ENCODE peak calls at places on chromosomes 2 and 18, in seven cellular contexts. R, X, J, N, B, Y and A are unnamed samples.

GRCh38 chr2:217919204-217919603 is 83.6 kb downstream of the TNS1 start:
- DNase-seq in R (no peak), X (no peak), J (no peak), N (no peak), B (no peak), Y (no peak), A (no peak)

GRCh38 chr18:30970201-30970816 is 72.2 kb downstream of the DSC3 start:
- DNase-seq in R (no peak), X (no peak), J (peak; percentile 75), N (peak; percentile 10), B (no peak), Y (no peak), A (no peak)

GRCh38 chr2:102844911-102845310 is 83.1 kb downstream of the TMEM182 start:
- DNase-seq in R (no peak), X (no peak), J (no peak), N (no peak), B (no peak), Y (no peak), A (no peak)

GRCh38 chr2:173414823-173415322 is 60.2 kb downstream of the CDCA7 start:
- DNase-seq in R (no peak), X (no peak), J (peak; percentile 82), N (no peak), B (no peak), Y (no peak), A (no peak)

GRCh38 chr2:127893033-127893432 is 7.3 kb upstream of the AMMECR1L start:
- DNase-seq in R (no peak), X (no peak), J (no peak), N (no peak), B (no peak), Y (no peak), A (no peak)

GRCh38 chr2:179050735-179051134 is 798 bp upstream of the CCDC141 start:
- DNase-seq in R (no peak), X (no peak), J (no peak), N (no peak), B (no peak), Y (no peak), A (no peak)

GRCh38 chr2:120499784-120500495 is 154.0 kb downstream of the INHBB start:
- DNase-seq in R (no peak), X (no peak), J (peak; percentile 37), N (no peak), B (no peak), Y (no peak), A (no peak)

GRCh38 chr2:105711394-105711793 is 33.3 kb upstream of the NCK2 start:
- DNase-seq in R (no peak), X (no peak), J (no peak), N (no peak), B (no peak), Y (no peak), A (no peak)

GRCh38 chr2:98530114-98530513 is 78.2 kb downstream of the COA5 start:
- DNase-seq in R (no peak), X (no peak), J (no peak), N (no peak), B (no peak), Y (no peak), A (no peak)

GRCh38 chr18:44896817-44897216 is 216.1 kb downstream of the SETBP1 start:
- DNase-seq in R (no peak), X (no peak), J (no peak), N (peak; percentile 87), B (no peak), Y (no peak), A (no peak)

GRCh38 chr2:44778671-44779476 is 162.6 kb upstream of the SIX3 start:
- DNase-seq in R (no peak), X (no peak), J (no peak), N (no peak), B (peak; percentile 86), Y (no peak), A (no peak)

GRCh38 chr18:80159713-80160636 is 50.9 kb downstream of the ADNP2 start:
- DNase-seq in R (no peak), X (no peak), J (no peak), N (peak; percentile 34), B (peak; percentile 72), Y (no peak), A (no peak)

GRCh38 chr2:85468704-85469349 is 50.3 kb downstream of the SH2D6 start:
- DNase-seq in R (no peak), X (no peak), J (peak; percentile 95), N (peak; percentile 83), B (peak; percentile 83), Y (no peak), A (no peak)

GRCh38 chr2:45951025-45951737 is 299.7 kb downstream of the PRKCE start:
- DNase-seq in R (no peak), X (no peak), J (no peak), N (no peak), B (no peak), Y (no peak), A (no peak)

GRCh38 chr2:222468338-222468737 is 44.0 kb downstream of the SGPP2 start:
- DNase-seq in R (no peak), X (no peak), J (no peak), N (no peak), B (no peak), Y (no peak), A (no peak)

GRCh38 chr2:22912398-22912797 is 472.6 kb upstream of the KLHL29 start:
- DNase-seq in R (no peak), X (no peak), J (no peak), N (no peak), B (no peak), Y (no peak), A (no peak)

GRCh38 chr2:42089340-42089925 is 41.6 kb downstream of the PKDCC start:
- DNase-seq in R (peak; percentile 42), X (no peak), J (peak; percentile 76), N (no peak), B (peak; percentile 94), Y (no peak), A (peak; percentile 76)

DNA sequence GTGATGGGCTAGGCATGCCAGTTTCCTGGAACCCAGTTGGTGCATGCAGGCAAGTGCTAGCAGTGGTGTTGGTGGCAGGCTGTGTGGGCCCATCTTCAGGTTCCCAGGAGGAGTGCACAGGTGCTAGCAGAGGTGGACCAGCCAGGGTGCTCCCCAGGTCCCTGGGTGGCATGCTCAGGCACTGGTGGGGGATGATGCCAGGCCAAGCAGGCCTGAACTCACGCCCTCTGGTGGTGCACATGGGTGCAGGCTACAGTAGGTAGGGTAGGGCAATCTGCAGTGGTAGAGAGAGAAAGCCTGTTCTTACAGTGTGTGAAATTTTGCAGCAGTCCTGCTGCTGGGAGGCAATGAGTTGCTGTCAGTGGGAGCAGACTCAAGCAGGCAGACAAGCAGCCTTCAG is 1651.8 kb downstream of the DPP10 start:
- DNase-seq in R (no peak), X (no peak), J (no peak), N (no peak), B (peak; percentile 75), Y (no peak), A (no peak)
- TF ChIP-seq CTCF in R (no peak), X (no peak), J (peak; percentile 9), N (no peak), B (peak; percentile 81), Y (no peak), A (no peak)

DNA sequence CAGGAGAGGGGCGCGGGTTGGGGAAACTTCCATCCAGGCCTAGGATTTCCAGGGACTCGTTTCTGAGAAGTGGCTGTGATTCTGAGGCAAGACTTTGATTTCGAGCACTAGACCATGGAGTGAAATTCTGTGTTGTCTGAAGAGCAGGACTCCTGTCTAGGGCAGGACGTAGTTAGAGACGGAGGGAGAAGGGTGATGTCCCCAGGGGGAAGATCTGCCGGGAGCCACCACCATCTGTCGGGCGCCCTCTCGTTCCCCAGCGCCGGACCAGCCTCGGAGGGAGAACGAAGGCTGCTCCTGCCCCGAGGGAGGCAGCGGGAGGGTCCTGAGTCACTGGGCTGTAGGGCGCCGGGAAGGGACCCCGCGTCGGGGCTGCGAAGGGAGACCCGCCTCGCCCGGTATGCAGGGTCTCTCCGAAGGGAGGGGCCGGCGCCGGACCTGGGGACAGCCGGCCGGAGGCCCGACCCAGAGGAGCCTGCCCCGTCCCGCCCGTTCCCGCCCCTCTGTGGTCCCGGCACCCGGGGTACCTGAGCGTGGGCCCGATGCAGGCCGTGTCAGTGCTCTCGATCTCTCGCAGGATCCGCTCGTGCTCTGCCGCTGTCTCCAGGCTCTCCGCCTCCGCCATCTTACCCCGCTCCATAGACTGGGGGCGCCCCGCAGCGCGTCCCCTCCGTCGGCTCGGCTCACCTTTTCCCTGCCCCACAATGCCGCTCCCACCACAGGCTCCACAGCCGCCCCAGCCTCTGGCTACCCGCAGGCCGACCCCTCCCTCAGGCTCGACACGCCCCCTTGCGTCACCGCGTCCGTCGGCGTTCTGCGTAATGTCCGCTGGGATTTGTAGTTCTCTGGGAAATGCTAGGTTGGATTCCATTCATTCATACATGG is at the start of gene EXOC6B:
- DNase-seq in R (peak; percentile 84), X (peak; percentile 97), J (peak; percentile 94), N (peak; percentile 91), B (peak; percentile 99), Y (peak; percentile 91), A (peak; percentile 97)
- TF ChIP-seq CTCF in R (no peak), X (no peak), J (no peak), N (no peak), B (no peak), Y (peak; percentile 32), A (no peak)

GRCh38 chr2:132034646-132035045 is 127.1 kb downstream of the ANKRD30BL start:
- DNase-seq in R (no peak), X (no peak), J (no peak), N (no peak), B (no peak), Y (no peak), A (no peak)

GRCh38 chr2:132038179-132038882 is 123.4 kb downstream of the ANKRD30BL start:
- DNase-seq in R (no peak), X (no peak), J (no peak), N (no peak), B (peak; percentile 70), Y (no peak), A (peak; percentile 50)

GRCh38 chr2:132033365-132033764 is 128.4 kb downstream of the ANKRD30BL start:
- DNase-seq in R (no peak), X (no peak), J (no peak), N (no peak), B (no peak), Y (no peak), A (no peak)

GRCh38 chr2:132033949-132034348 is 127.8 kb downstream of the ANKRD30BL start:
- DNase-seq in R (no peak), X (no peak), J (no peak), N (no peak), B (no peak), Y (no peak), A (no peak)

GRCh38 chr2:132037527-132038178 is 124.1 kb downstream of the ANKRD30BL start:
- DNase-seq in R (no peak), X (no peak), J (no peak), N (peak; percentile 53), B (peak; percentile 89), Y (no peak), A (peak; percentile 68)
- TF ChIP-seq CTCF in R (no peak), X (no peak), J (peak; percentile 10), N (no peak), B (peak; percentile 32), Y (no peak), A (no peak)

GRCh38 chr2:12715878-12716249 is 872 bp upstream of the TRIB2 start:
- DNase-seq in R (peak; percentile 63), X (peak; percentile 78), J (peak; percentile 89), N (peak; percentile 84), B (peak; percentile 92), Y (no peak), A (peak; percentile 66)
- TF ChIP-seq CTCF in R (peak; percentile 48), X (no peak), J (peak; percentile 80), N (peak; percentile 72), B (peak; percentile 84), Y (peak; percentile 39), A (peak; percentile 47)